ENCODE peak calls at places on chromosomes 4 and X, in seven cellular contexts. One of them, this sample, is unnamed.

GRCh38 chr4:8515316-8516060 is 64.7 kb upstream of the GPR78 start:
- DNase-seq in CD4-positive, alpha-beta T cell: no peak
- DNase-seq in mesothelial cell of epicardium: no peak
- DNase-seq in Calu3: no peak
- DNase-seq in BE2C: no peak
- DNase-seq in esophagus squamous epithelium: no peak
- DNase-seq in MM.1S: no peak
- DNase-seq in this sample: no peak

GRCh38 chr4:26213317-26213716 is 107.5 kb upstream of the RBPJ start:
- DNase-seq in CD4-positive, alpha-beta T cell: no peak
- DNase-seq in MM.1S: no peak
- DNase-seq in BE2C: no peak
- DNase-seq in Calu3: no peak
- DNase-seq in esophagus squamous epithelium: no peak
- DNase-seq in mesothelial cell of epicardium: no peak
- DNase-seq in this sample: no peak

GRCh38 chrX:71632923-71633657 is 14.8 kb upstream of the CXCR3 start:
- DNase-seq in mesothelial cell of epicardium: no peak
- DNase-seq in Calu3: no peak
- DNase-seq in BE2C: no peak
- DNase-seq in esophagus squamous epithelium: no peak
- DNase-seq in CD4-positive, alpha-beta T cell: no peak
- DNase-seq in MM.1S: no peak
- DNase-seq in this sample: no peak

GRCh38 chrX:135910251-135910650 is 16.7 kb downstream of the SAGE1 start:
- DNase-seq in CD4-positive, alpha-beta T cell: no peak
- DNase-seq in BE2C: no peak
- DNase-seq in mesothelial cell of epicardium: no peak
- DNase-seq in MM.1S: no peak
- DNase-seq in esophagus squamous epithelium: no peak
- DNase-seq in Calu3: no peak
- DNase-seq in this sample: no peak

GRCh38 chr4:118955515-118955914 is 66.9 kb downstream of the SYNPO2 start:
- DNase-seq in Calu3: no peak
- DNase-seq in BE2C: no peak
- DNase-seq in esophagus squamous epithelium: no peak
- DNase-seq in CD4-positive, alpha-beta T cell: no peak
- DNase-seq in mesothelial cell of epicardium: no peak
- DNase-seq in MM.1S: no peak
- DNase-seq in this sample: no peak

GRCh38 chrX:70979136-70979762 is 48.4 kb upstream of the SLC7A3 start:
- DNase-seq in BE2C: peak; percentile 6
- DNase-seq in Calu3: peak; percentile 1
- DNase-seq in CD4-positive, alpha-beta T cell: no peak
- DNase-seq in esophagus squamous epithelium: no peak
- DNase-seq in mesothelial cell of epicardium: no peak
- DNase-seq in MM.1S: no peak
- DNase-seq in this sample: no peak

GRCh38 chrX:17560385-17560784 is 176.9 kb upstream of the SCML1 start:
- DNase-seq in BE2C: no peak
- DNase-seq in Calu3: no peak
- DNase-seq in MM.1S: no peak
- DNase-seq in mesothelial cell of epicardium: no peak
- DNase-seq in esophagus squamous epithelium: no peak
- DNase-seq in CD4-positive, alpha-beta T cell: no peak
- DNase-seq in this sample: no peak

GRCh38 chrX:85309717-85310116 is 65.9 kb downstream of the ZNF711 start:
- DNase-seq in mesothelial cell of epicardium: no peak
- DNase-seq in CD4-positive, alpha-beta T cell: no peak
- DNase-seq in esophagus squamous epithelium: no peak
- DNase-seq in BE2C: peak; percentile 4
- DNase-seq in Calu3: no peak
- DNase-seq in MM.1S: no peak
- DNase-seq in this sample: no peak

GRCh38 chr4:175998782-175999181 is 66.9 kb upstream of the WDR17 start:
- DNase-seq in esophagus squamous epithelium: no peak
- DNase-seq in MM.1S: no peak
- DNase-seq in CD4-positive, alpha-beta T cell: no peak
- DNase-seq in Calu3: peak; percentile 48
- DNase-seq in mesothelial cell of epicardium: no peak
- DNase-seq in BE2C: peak; percentile 11
- DNase-seq in this sample: no peak

GRCh38 chr4:23631255-23631950 is 258.4 kb downstream of the PPARGC1A start:
- DNase-seq in mesothelial cell of epicardium: no peak
- DNase-seq in BE2C: no peak
- DNase-seq in MM.1S: no peak
- DNase-seq in Calu3: no peak
- DNase-seq in esophagus squamous epithelium: no peak
- DNase-seq in CD4-positive, alpha-beta T cell: no peak
- DNase-seq in this sample: no peak

GRCh38 chrX:152641256-152641875 is 3.7 kb downstream of the GABRQ start:
- DNase-seq in BE2C: no peak
- DNase-seq in esophagus squamous epithelium: no peak
- DNase-seq in Calu3: no peak
- DNase-seq in MM.1S: no peak
- DNase-seq in CD4-positive, alpha-beta T cell: no peak
- DNase-seq in mesothelial cell of epicardium: no peak
- DNase-seq in this sample: no peak

GRCh38 chr4:81032805-81033684 is 2.5 kb downstream of the BMP3 start:
- DNase-seq in mesothelial cell of epicardium: no peak
- DNase-seq in CD4-positive, alpha-beta T cell: no peak
- DNase-seq in Calu3: no peak
- DNase-seq in BE2C: no peak
- DNase-seq in MM.1S: no peak
- DNase-seq in esophagus squamous epithelium: no peak
- DNase-seq in this sample: no peak

GRCh38 chr4:185560316-185560715 is 25.0 kb upstream of the PDLIM3 start:
- DNase-seq in BE2C: no peak
- DNase-seq in mesothelial cell of epicardium: no peak
- DNase-seq in Calu3: no peak
- DNase-seq in esophagus squamous epithelium: no peak
- DNase-seq in MM.1S: no peak
- DNase-seq in CD4-positive, alpha-beta T cell: no peak
- DNase-seq in this sample: no peak

GRCh38 chr4:138919094-138919936 is 96.3 kb upstream of the NOCT start:
- DNase-seq in BE2C: peak; percentile 79
- DNase-seq in mesothelial cell of epicardium: peak; percentile 84
- DNase-seq in Calu3: peak; percentile 79
- DNase-seq in CD4-positive, alpha-beta T cell: peak; percentile 12
- DNase-seq in MM.1S: peak; percentile 46
- DNase-seq in esophagus squamous epithelium: no peak
- DNase-seq in this sample: peak; percentile 60

GRCh38 chr4:156473175-156473574 is 498.4 kb downstream of the PDGFC start:
- DNase-seq in Calu3: no peak
- DNase-seq in esophagus squamous epithelium: no peak
- DNase-seq in MM.1S: no peak
- DNase-seq in mesothelial cell of epicardium: no peak
- DNase-seq in CD4-positive, alpha-beta T cell: no peak
- DNase-seq in BE2C: no peak
- DNase-seq in this sample: no peak

GRCh38 chr4:177726111-177726510 is 283.9 kb upstream of the AGA start:
- DNase-seq in CD4-positive, alpha-beta T cell: no peak
- DNase-seq in MM.1S: no peak
- DNase-seq in esophagus squamous epithelium: no peak
- DNase-seq in mesothelial cell of epicardium: no peak
- DNase-seq in Calu3: peak; percentile 1
- DNase-seq in BE2C: no peak
- DNase-seq in this sample: no peak

GRCh38 chrX:135388841-135389240 is 32.9 kb upstream of the SMIM10L2A start:
- DNase-seq in esophagus squamous epithelium: no peak
- DNase-seq in mesothelial cell of epicardium: no peak
- DNase-seq in MM.1S: no peak
- DNase-seq in CD4-positive, alpha-beta T cell: no peak
- DNase-seq in BE2C: no peak
- DNase-seq in Calu3: no peak
- DNase-seq in this sample: no peak

GRCh38 chr4:6475492-6476020 is 3.1 kb upstream of the PPP2R2C start:
- DNase-seq in CD4-positive, alpha-beta T cell: no peak
- DNase-seq in BE2C: no peak
- DNase-seq in Calu3: no peak
- DNase-seq in esophagus squamous epithelium: no peak
- DNase-seq in mesothelial cell of epicardium: peak; percentile 31
- DNase-seq in MM.1S: no peak
- DNase-seq in this sample: no peak

GRCh38 chr4:40325406-40326019 is 9.6 kb upstream of the CHRNA9 start:
- DNase-seq in MM.1S: peak; percentile 82
- DNase-seq in CD4-positive, alpha-beta T cell: peak; percentile 66
- DNase-seq in Calu3: peak; percentile 41
- DNase-seq in BE2C: peak; percentile 61
- DNase-seq in esophagus squamous epithelium: no peak
- DNase-seq in mesothelial cell of epicardium: no peak
- DNase-seq in this sample: peak; percentile 76

GRCh38 chr4:129903861-129904260 is 807.9 kb downstream of the C4orf33 start:
- DNase-seq in MM.1S: no peak
- DNase-seq in mesothelial cell of epicardium: no peak
- DNase-seq in esophagus squamous epithelium: no peak
- DNase-seq in CD4-positive, alpha-beta T cell: no peak
- DNase-seq in Calu3: no peak
- DNase-seq in BE2C: no peak
- DNase-seq in this sample: no peak
- TF ChIP-seq CTCF in MM.1S: no peak
- TF ChIP-seq CTCF in mesothelial cell of epicardium: no peak
- TF ChIP-seq CTCF in esophagus squamous epithelium: no peak
- TF ChIP-seq CTCF in CD4-positive, alpha-beta T cell: no peak
- TF ChIP-seq CTCF in Calu3: no peak
- TF ChIP-seq CTCF in BE2C: no peak
- TF ChIP-seq CTCF in this sample: no peak

GRCh38 chr4:143558823-143559756 is 45.6 kb downstream of the SMARCA5 start:
- DNase-seq in Calu3: peak; percentile 69
- DNase-seq in MM.1S: peak; percentile 95
- DNase-seq in BE2C: peak; percentile 73
- DNase-seq in CD4-positive, alpha-beta T cell: peak; percentile 50
- DNase-seq in mesothelial cell of epicardium: no peak
- DNase-seq in esophagus squamous epithelium: no peak
- DNase-seq in this sample: peak; percentile 83
- TF ChIP-seq CTCF in Calu3: no peak
- TF ChIP-seq CTCF in MM.1S: peak; percentile 97
- TF ChIP-seq CTCF in BE2C: peak; percentile 68
- TF ChIP-seq CTCF in CD4-positive, alpha-beta T cell: peak; percentile 77
- TF ChIP-seq CTCF in mesothelial cell of epicardium: no peak
- TF ChIP-seq CTCF in esophagus squamous epithelium: peak; percentile 61
- TF ChIP-seq CTCF in this sample: peak; percentile 83

GRCh38 chrX:111652719-111653118 is 28.3 kb upstream of the ALG13 start:
- DNase-seq in CD4-positive, alpha-beta T cell: no peak
- DNase-seq in esophagus squamous epithelium: no peak
- DNase-seq in Calu3: no peak
- DNase-seq in mesothelial cell of epicardium: no peak
- DNase-seq in MM.1S: no peak
- DNase-seq in BE2C: peak; percentile 15
- DNase-seq in this sample: no peak
- TF ChIP-seq CTCF in CD4-positive, alpha-beta T cell: no peak
- TF ChIP-seq CTCF in esophagus squamous epithelium: no peak
- TF ChIP-seq CTCF in Calu3: no peak
- TF ChIP-seq CTCF in mesothelial cell of epicardium: no peak
- TF ChIP-seq CTCF in MM.1S: no peak
- TF ChIP-seq CTCF in BE2C: peak; percentile 39
- TF ChIP-seq CTCF in this sample: no peak

GRCh38 chr4:173835863-173836262 is 305.8 kb upstream of the HAND2 start:
- DNase-seq in Calu3: peak; percentile 1
- DNase-seq in esophagus squamous epithelium: no peak
- DNase-seq in BE2C: peak; percentile 91
- DNase-seq in CD4-positive, alpha-beta T cell: no peak
- DNase-seq in MM.1S: no peak
- DNase-seq in mesothelial cell of epicardium: no peak
- DNase-seq in this sample: no peak

GRCh38 chr4:173829565-173829964 is 299.5 kb upstream of the HAND2 start:
- DNase-seq in mesothelial cell of epicardium: no peak
- DNase-seq in esophagus squamous epithelium: no peak
- DNase-seq in CD4-positive, alpha-beta T cell: no peak
- DNase-seq in MM.1S: no peak
- DNase-seq in Calu3: no peak
- DNase-seq in BE2C: no peak
- DNase-seq in this sample: no peak

GRCh38 chr4:173837517-173837916 is 307.5 kb upstream of the HAND2 start:
- DNase-seq in mesothelial cell of epicardium: no peak
- DNase-seq in CD4-positive, alpha-beta T cell: no peak
- DNase-seq in MM.1S: no peak
- DNase-seq in BE2C: no peak
- DNase-seq in esophagus squamous epithelium: no peak
- DNase-seq in Calu3: no peak
- DNase-seq in this sample: no peak

DNA sequence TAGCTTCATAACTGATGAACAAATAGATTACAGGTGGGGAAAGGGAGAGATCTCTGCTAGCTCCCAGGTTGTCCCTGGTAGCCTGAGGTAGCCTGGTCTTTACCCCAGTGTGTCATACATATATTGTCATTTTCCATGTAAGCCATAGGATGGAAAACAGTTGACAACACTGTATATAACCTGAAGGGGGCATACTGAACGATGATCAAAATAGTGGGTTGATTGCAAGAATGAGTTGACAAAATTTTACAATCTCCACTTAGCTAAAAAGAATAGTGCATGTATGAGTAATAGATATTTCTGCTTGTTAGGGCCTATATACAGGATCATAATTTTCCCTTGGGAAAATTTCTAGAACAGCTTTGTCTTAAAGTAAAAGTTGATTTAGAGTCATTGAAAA is 304.1 kb upstream of the HAND2 start:
- DNase-seq in BE2C: no peak
- DNase-seq in CD4-positive, alpha-beta T cell: no peak
- DNase-seq in Calu3: no peak
- DNase-seq in mesothelial cell of epicardium: no peak
- DNase-seq in esophagus squamous epithelium: no peak
- DNase-seq in MM.1S: no peak
- DNase-seq in this sample: no peak
- TF ChIP-seq CTCF in BE2C: peak; percentile 46
- TF ChIP-seq CTCF in CD4-positive, alpha-beta T cell: no peak
- TF ChIP-seq CTCF in Calu3: no peak
- TF ChIP-seq CTCF in mesothelial cell of epicardium: peak; percentile 18
- TF ChIP-seq CTCF in esophagus squamous epithelium: no peak
- TF ChIP-seq CTCF in MM.1S: no peak
- TF ChIP-seq CTCF in this sample: no peak

DNA sequence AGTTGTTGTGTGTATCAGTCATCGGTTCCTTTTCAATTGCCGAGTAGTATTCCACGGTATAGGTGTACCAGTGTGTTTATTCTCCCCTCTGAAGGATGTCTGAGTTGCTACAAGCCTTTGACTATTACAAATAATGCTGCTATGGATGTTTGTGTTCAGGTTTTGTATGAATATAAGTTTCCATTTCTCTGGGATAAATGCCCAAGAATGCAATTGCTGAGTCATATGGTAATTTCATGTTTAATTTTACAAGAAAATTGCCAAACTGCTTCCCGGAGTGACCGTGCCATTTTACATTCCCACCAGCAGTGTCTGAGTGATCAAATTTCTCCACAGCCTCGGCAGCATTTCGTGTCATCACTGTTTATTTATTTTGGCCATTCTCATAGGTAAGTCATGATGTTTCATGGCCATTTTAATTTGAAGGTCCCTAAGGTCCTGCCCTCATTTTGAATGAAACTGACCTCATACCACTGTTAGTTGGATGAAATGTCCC is 73.9 kb downstream of the IRF2 start:
- DNase-seq in CD4-positive, alpha-beta T cell: no peak
- DNase-seq in MM.1S: no peak
- DNase-seq in Calu3: peak; percentile 11
- DNase-seq in BE2C: no peak
- DNase-seq in mesothelial cell of epicardium: no peak
- DNase-seq in esophagus squamous epithelium: no peak
- DNase-seq in this sample: no peak
- TF ChIP-seq CTCF in CD4-positive, alpha-beta T cell: no peak
- TF ChIP-seq CTCF in MM.1S: no peak
- TF ChIP-seq CTCF in Calu3: no peak
- TF ChIP-seq CTCF in BE2C: no peak
- TF ChIP-seq CTCF in mesothelial cell of epicardium: no peak
- TF ChIP-seq CTCF in esophagus squamous epithelium: no peak
- TF ChIP-seq CTCF in this sample: no peak

This sample was measured in GM20000.